ENCODE peak calls at places on chromosomes 11 and 22, in seven cellular contexts. One of them, this sample, is unnamed.

GRCh38 chr11:67698247-67698646 is 23.8 kb upstream of the ALDH3B2 start:
- DNase-seq in GM12878: no peak
- DNase-seq in HepG2: peak; percentile 49
- DNase-seq in H1: no peak
- DNase-seq in SK-N-SH: no peak
- DNase-seq in K562: peak; percentile 41
- DNase-seq in NT2/D1: peak; percentile 18
- DNase-seq in this sample: peak; percentile 22

GRCh38 chr11:13343931-13344717 is 66.5 kb downstream of the BMAL1 start:
- DNase-seq in GM12878: no peak
- DNase-seq in HepG2: peak; percentile 64
- DNase-seq in SK-N-SH: peak; percentile 73
- DNase-seq in H1: no peak
- DNase-seq in NT2/D1: peak; percentile 63
- DNase-seq in K562: peak; percentile 69
- DNase-seq in this sample: no peak

GRCh38 chr11:74269161-74269809 is 42.2 kb downstream of the P4HA3 start:
- DNase-seq in SK-N-SH: no peak
- DNase-seq in H1: no peak
- DNase-seq in NT2/D1: no peak
- DNase-seq in GM12878: no peak
- DNase-seq in K562: no peak
- DNase-seq in HepG2: no peak
- DNase-seq in this sample: no peak

GRCh38 chr22:44037519-44038370 is 13.6 kb downstream of the PARVB start:
- DNase-seq in NT2/D1: no peak
- DNase-seq in K562: no peak
- DNase-seq in SK-N-SH: no peak
- DNase-seq in HepG2: no peak
- DNase-seq in GM12878: no peak
- DNase-seq in H1: no peak
- DNase-seq in this sample: peak; percentile 69

GRCh38 chr11:68503281-68503687 is 42.7 kb downstream of the PPP6R3 start:
- DNase-seq in HepG2: no peak
- DNase-seq in NT2/D1: no peak
- DNase-seq in GM12878: no peak
- DNase-seq in H1: no peak
- DNase-seq in SK-N-SH: no peak
- DNase-seq in K562: no peak
- DNase-seq in this sample: no peak

GRCh38 chr22:22709719-22710445 is 65.5 kb downstream of the GGTLC2 start:
- DNase-seq in K562: peak; percentile 100
- DNase-seq in H1: no peak
- DNase-seq in SK-N-SH: no peak
- DNase-seq in GM12878: no peak
- DNase-seq in NT2/D1: peak; percentile 2
- DNase-seq in HepG2: no peak
- DNase-seq in this sample: no peak

GRCh38 chr11:122115520-122116343 is at the start of gene BLID:
- DNase-seq in SK-N-SH: no peak
- DNase-seq in NT2/D1: peak; percentile 60
- DNase-seq in GM12878: no peak
- DNase-seq in H1: no peak
- DNase-seq in K562: no peak
- DNase-seq in HepG2: peak; percentile 7
- DNase-seq in this sample: no peak

GRCh38 chr11:69465236-69466000 is 16.0 kb upstream of the LINC01488 start:
- DNase-seq in H1: no peak
- DNase-seq in K562: no peak
- DNase-seq in SK-N-SH: no peak
- DNase-seq in GM12878: no peak
- DNase-seq in NT2/D1: no peak
- DNase-seq in HepG2: no peak
- DNase-seq in this sample: no peak

GRCh38 chr11:108960498-108960897 is 295.6 kb downstream of the DDX10 start:
- DNase-seq in HepG2: no peak
- DNase-seq in H1: no peak
- DNase-seq in SK-N-SH: no peak
- DNase-seq in GM12878: no peak
- DNase-seq in NT2/D1: peak; percentile 42
- DNase-seq in K562: no peak
- DNase-seq in this sample: no peak

GRCh38 chr11:65133724-65134123 is 595 bp downstream of the SYVN1 start:
- DNase-seq in GM12878: no peak
- DNase-seq in K562: no peak
- DNase-seq in H1: no peak
- DNase-seq in NT2/D1: no peak
- DNase-seq in SK-N-SH: no peak
- DNase-seq in HepG2: no peak
- DNase-seq in this sample: no peak

GRCh38 chr11:69645801-69646492 is 5.0 kb downstream of the CCND1 start:
- DNase-seq in SK-N-SH: no peak
- DNase-seq in H1: no peak
- DNase-seq in NT2/D1: no peak
- DNase-seq in K562: no peak
- DNase-seq in HepG2: no peak
- DNase-seq in GM12878: no peak
- DNase-seq in this sample: no peak

GRCh38 chr11:77411238-77411637 is 62.7 kb downstream of the PAK1 start:
- DNase-seq in K562: no peak
- DNase-seq in NT2/D1: no peak
- DNase-seq in HepG2: no peak
- DNase-seq in SK-N-SH: no peak
- DNase-seq in GM12878: no peak
- DNase-seq in H1: no peak
- DNase-seq in this sample: no peak

GRCh38 chr11:67504950-67505561 is at the start of gene PITPNM1:
- DNase-seq in H1: no peak
- DNase-seq in SK-N-SH: peak; percentile 86
- DNase-seq in NT2/D1: peak; percentile 36
- DNase-seq in K562: peak; percentile 84
- DNase-seq in HepG2: peak; percentile 29
- DNase-seq in GM12878: no peak
- DNase-seq in this sample: no peak

GRCh38 chr22:25353516-25354445 is 134.3 kb downstream of the CRYBB2 start:
- DNase-seq in K562: no peak
- DNase-seq in SK-N-SH: no peak
- DNase-seq in NT2/D1: no peak
- DNase-seq in HepG2: no peak
- DNase-seq in H1: no peak
- DNase-seq in GM12878: no peak
- DNase-seq in this sample: no peak

GRCh38 chr11:100855466-100856067 is 168.5 kb downstream of the ARHGAP42 start:
- DNase-seq in SK-N-SH: peak; percentile 4
- DNase-seq in K562: peak; percentile 18
- DNase-seq in NT2/D1: peak; percentile 18
- DNase-seq in GM12878: no peak
- DNase-seq in HepG2: peak; percentile 36
- DNase-seq in H1: no peak
- DNase-seq in this sample: peak; percentile 52

GRCh38 chr11:1780700-1781592 is 17.2 kb upstream of the CTSD start:
- DNase-seq in H1: no peak
- DNase-seq in SK-N-SH: peak; percentile 61
- DNase-seq in K562: no peak
- DNase-seq in HepG2: no peak
- DNase-seq in NT2/D1: no peak
- DNase-seq in GM12878: no peak
- DNase-seq in this sample: no peak

GRCh38 chr22:30392661-30393321 is 4.0 kb upstream of the SEC14L2 start:
- DNase-seq in H1: no peak
- DNase-seq in GM12878: no peak
- DNase-seq in NT2/D1: no peak
- DNase-seq in HepG2: no peak
- DNase-seq in K562: no peak
- DNase-seq in SK-N-SH: no peak
- DNase-seq in this sample: no peak

GRCh38 chr22:37276771-37277170 is 5.5 kb upstream of the CYTH4 start:
- DNase-seq in NT2/D1: no peak
- DNase-seq in GM12878: no peak
- DNase-seq in K562: no peak
- DNase-seq in HepG2: no peak
- DNase-seq in SK-N-SH: no peak
- DNase-seq in H1: no peak
- DNase-seq in this sample: no peak

GRCh38 chr11:117072517-117073218 is 25.6 kb downstream of the SIK3 start:
- DNase-seq in H1: no peak
- DNase-seq in SK-N-SH: no peak
- DNase-seq in HepG2: peak; percentile 93
- DNase-seq in GM12878: peak; percentile 45
- DNase-seq in K562: peak; percentile 62
- DNase-seq in NT2/D1: no peak
- DNase-seq in this sample: peak; percentile 91
- TF ChIP-seq YY1 in H1: no peak
- TF ChIP-seq YY1 in SK-N-SH: peak; percentile 48
- TF ChIP-seq YY1 in HepG2: no peak
- TF ChIP-seq YY1 in GM12878: no peak
- TF ChIP-seq YY1 in K562: no peak
- TF ChIP-seq YY1 in NT2/D1: no peak
- TF ChIP-seq YY1 in this sample: peak; percentile 76

DNA sequence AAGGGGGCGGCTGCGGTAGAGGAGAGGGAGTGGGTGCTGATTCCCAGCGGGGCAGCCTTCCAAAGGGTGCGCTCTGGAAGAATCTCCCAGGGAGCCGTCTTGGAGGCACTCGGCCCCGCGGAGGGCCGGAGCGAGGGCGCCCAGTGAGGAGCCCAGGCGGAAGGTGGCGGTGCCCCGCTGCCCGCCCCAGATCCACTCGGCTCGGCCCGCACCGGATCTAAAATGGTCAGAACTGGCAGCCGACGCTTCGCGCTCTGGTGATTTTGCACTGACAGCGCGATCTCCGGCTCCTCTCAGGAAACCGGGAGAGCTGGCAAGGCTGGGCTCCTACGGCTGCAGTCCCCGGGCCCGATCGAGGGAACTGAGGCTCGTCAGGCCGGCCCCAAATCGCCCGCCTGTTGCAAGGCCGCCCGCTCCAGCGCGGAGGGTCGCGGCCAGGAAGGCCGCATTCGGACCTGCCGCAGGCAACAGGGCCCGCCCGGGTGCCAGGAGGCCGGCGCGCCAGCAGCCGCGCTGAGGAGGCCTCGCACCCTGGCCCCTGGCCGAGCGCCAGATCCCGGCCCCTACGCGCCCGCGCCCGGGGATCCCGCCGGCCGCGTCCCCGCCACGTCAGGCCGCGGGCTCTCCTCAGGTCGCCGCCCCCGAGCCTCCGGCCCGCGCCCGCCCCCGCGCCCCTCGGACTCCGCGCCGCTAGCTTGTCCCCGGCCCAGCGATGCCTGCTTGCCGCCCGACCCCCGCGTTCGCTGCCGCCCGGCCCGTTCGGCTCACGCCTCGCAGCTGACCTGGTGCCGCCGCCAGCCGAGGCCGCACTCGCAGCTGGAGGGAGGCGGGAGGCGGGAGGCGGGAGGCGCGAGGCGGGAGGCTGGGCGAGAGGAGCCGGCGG is at the start of gene KLHL22:
- DNase-seq in K562: peak; percentile 100
- DNase-seq in HepG2: peak; percentile 26
- DNase-seq in GM12878: no peak
- DNase-seq in NT2/D1: no peak
- DNase-seq in SK-N-SH: peak; percentile 88
- DNase-seq in H1: no peak
- DNase-seq in this sample: no peak
- TF ChIP-seq YY1 in K562: peak; percentile 47
- TF ChIP-seq YY1 in HepG2: no peak
- TF ChIP-seq YY1 in GM12878: no peak
- TF ChIP-seq YY1 in NT2/D1: no peak
- TF ChIP-seq YY1 in SK-N-SH: no peak
- TF ChIP-seq YY1 in H1: no peak
- TF ChIP-seq YY1 in this sample: no peak

GRCh38 chr11:76086713-76087635 is 119.3 kb downstream of the WNT11 start:
- DNase-seq in GM12878: no peak
- DNase-seq in HepG2: no peak
- DNase-seq in SK-N-SH: no peak
- DNase-seq in K562: no peak
- DNase-seq in H1: no peak
- DNase-seq in NT2/D1: no peak
- DNase-seq in this sample: no peak
- TF ChIP-seq YY1 in GM12878: no peak
- TF ChIP-seq YY1 in HepG2: no peak
- TF ChIP-seq YY1 in SK-N-SH: no peak
- TF ChIP-seq YY1 in K562: no peak
- TF ChIP-seq YY1 in H1: no peak
- TF ChIP-seq YY1 in NT2/D1: no peak
- TF ChIP-seq YY1 in this sample: no peak

DNA sequence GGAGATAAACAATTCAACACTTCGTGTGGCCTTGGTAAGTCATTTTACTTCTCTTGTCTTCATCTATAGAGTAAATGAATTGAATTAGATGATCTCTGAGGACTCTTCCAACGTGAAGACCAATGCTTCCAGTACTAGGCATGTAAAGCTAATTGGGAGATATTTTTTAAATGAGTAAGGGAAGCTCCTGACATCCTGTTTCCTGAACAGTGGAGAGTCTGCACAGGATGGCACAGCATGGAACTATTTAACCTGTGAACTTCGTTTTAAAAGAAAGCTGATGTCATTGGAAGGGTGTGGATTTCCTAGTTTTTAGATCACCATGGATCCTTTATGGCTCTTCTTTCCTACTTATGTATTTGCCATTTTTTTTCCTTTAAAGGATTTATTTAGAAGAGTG is 48.4 kb upstream of the HSD17B12 start:
- DNase-seq in NT2/D1: no peak
- DNase-seq in SK-N-SH: no peak
- DNase-seq in HepG2: no peak
- DNase-seq in GM12878: no peak
- DNase-seq in H1: no peak
- DNase-seq in K562: no peak
- DNase-seq in this sample: no peak
- TF ChIP-seq YY1 in NT2/D1: no peak
- TF ChIP-seq YY1 in SK-N-SH: no peak
- TF ChIP-seq YY1 in HepG2: no peak
- TF ChIP-seq YY1 in GM12878: no peak
- TF ChIP-seq YY1 in H1: no peak
- TF ChIP-seq YY1 in K562: no peak
- TF ChIP-seq YY1 in this sample: no peak

GRCh38 chr11:8833568-8834275 is 77.3 kb upstream of the AKIP1 start:
- DNase-seq in HepG2: no peak
- DNase-seq in H1: no peak
- DNase-seq in K562: no peak
- DNase-seq in GM12878: no peak
- DNase-seq in NT2/D1: no peak
- DNase-seq in SK-N-SH: no peak
- DNase-seq in this sample: no peak
- TF ChIP-seq YY1 in HepG2: no peak
- TF ChIP-seq YY1 in H1: no peak
- TF ChIP-seq YY1 in K562: no peak
- TF ChIP-seq YY1 in GM12878: no peak
- TF ChIP-seq YY1 in NT2/D1: no peak
- TF ChIP-seq YY1 in SK-N-SH: no peak
- TF ChIP-seq YY1 in this sample: no peak